ENCODE peak calls at places on chromosomes 7 and 10, in seven cellular contexts. One of them, this sample, is unnamed.

GRCh38 chr10:14654821-14655382 is 119.8 kb downstream of the FAM107B start:
- DNase-seq in HCT116: no peak
- DNase-seq in endothelial cell: no peak
- DNase-seq in left colon: no peak
- DNase-seq in transverse colon: no peak
- DNase-seq in left ventricle myocardium inferior: no peak
- DNase-seq in osteocyte: no peak
- DNase-seq in this sample: no peak

GRCh38 chr10:44301781-44302400 is 83.0 kb downstream of the CXCL12 start:
- DNase-seq in left colon: no peak
- DNase-seq in HCT116: no peak
- DNase-seq in left ventricle myocardium inferior: no peak
- DNase-seq in endothelial cell: no peak
- DNase-seq in transverse colon: no peak
- DNase-seq in osteocyte: no peak
- DNase-seq in this sample: peak; percentile 53

GRCh38 chr10:116195583-116195982 is 77.4 kb downstream of the GFRA1 start:
- DNase-seq in HCT116: no peak
- DNase-seq in osteocyte: no peak
- DNase-seq in left ventricle myocardium inferior: no peak
- DNase-seq in endothelial cell: no peak
- DNase-seq in left colon: no peak
- DNase-seq in transverse colon: no peak
- DNase-seq in this sample: no peak

GRCh38 chr7:158804335-158804734 is 25.0 kb downstream of the ESYT2 start:
- DNase-seq in osteocyte: no peak
- DNase-seq in left ventricle myocardium inferior: no peak
- DNase-seq in HCT116: no peak
- DNase-seq in left colon: no peak
- DNase-seq in transverse colon: no peak
- DNase-seq in endothelial cell: no peak
- DNase-seq in this sample: no peak

GRCh38 chr10:115355162-115355760 is 262.1 kb downstream of the ATRNL1 start:
- DNase-seq in endothelial cell: peak; percentile 54
- DNase-seq in osteocyte: no peak
- DNase-seq in left ventricle myocardium inferior: no peak
- DNase-seq in HCT116: peak; percentile 81
- DNase-seq in transverse colon: peak; percentile 8
- DNase-seq in left colon: no peak
- DNase-seq in this sample: no peak

GRCh38 chr7:44057849-44058758 is 7.3 kb downstream of the PGAM2 start:
- DNase-seq in endothelial cell: no peak
- DNase-seq in transverse colon: peak; percentile 7
- DNase-seq in osteocyte: no peak
- DNase-seq in HCT116: no peak
- DNase-seq in left ventricle myocardium inferior: peak; percentile 8
- DNase-seq in left colon: peak; percentile 22
- DNase-seq in this sample: no peak

GRCh38 chr10:46308113-46308415 is 21.3 kb downstream of the ANTXRL start:
- DNase-seq in HCT116: no peak
- DNase-seq in left colon: peak; percentile 12
- DNase-seq in left ventricle myocardium inferior: no peak
- DNase-seq in endothelial cell: no peak
- DNase-seq in osteocyte: no peak
- DNase-seq in transverse colon: peak; percentile 1
- DNase-seq in this sample: no peak

GRCh38 chr7:118195837-118196474 is 12.0 kb downstream of the LSM8 start:
- DNase-seq in osteocyte: no peak
- DNase-seq in left ventricle myocardium inferior: no peak
- DNase-seq in left colon: no peak
- DNase-seq in HCT116: peak; percentile 64
- DNase-seq in endothelial cell: peak; percentile 60
- DNase-seq in transverse colon: peak; percentile 51
- DNase-seq in this sample: no peak

GRCh38 chr10:44417761-44418160 is 32.9 kb upstream of the CXCL12 start:
- DNase-seq in transverse colon: no peak
- DNase-seq in left ventricle myocardium inferior: no peak
- DNase-seq in endothelial cell: no peak
- DNase-seq in HCT116: no peak
- DNase-seq in osteocyte: peak; percentile 57
- DNase-seq in left colon: no peak
- DNase-seq in this sample: peak; percentile 72

GRCh38 chr10:86657396-86658011 is 3.2 kb downstream of the OPN4 start:
- DNase-seq in left colon: peak; percentile 19
- DNase-seq in transverse colon: peak; percentile 3
- DNase-seq in osteocyte: no peak
- DNase-seq in left ventricle myocardium inferior: no peak
- DNase-seq in endothelial cell: no peak
- DNase-seq in HCT116: no peak
- DNase-seq in this sample: no peak

GRCh38 chr7:11346312-11346711 is 372.6 kb downstream of the PHF14 start:
- DNase-seq in transverse colon: no peak
- DNase-seq in osteocyte: no peak
- DNase-seq in HCT116: no peak
- DNase-seq in left ventricle myocardium inferior: no peak
- DNase-seq in left colon: no peak
- DNase-seq in endothelial cell: no peak
- DNase-seq in this sample: no peak

GRCh38 chr7:99397632-99397983 is 10.8 kb downstream of the PDAP1 start:
- DNase-seq in osteocyte: no peak
- DNase-seq in HCT116: no peak
- DNase-seq in left colon: no peak
- DNase-seq in left ventricle myocardium inferior: no peak
- DNase-seq in transverse colon: no peak
- DNase-seq in endothelial cell: no peak
- DNase-seq in this sample: no peak

GRCh38 chr10:132142396-132143161 is 44.2 kb upstream of the DPYSL4 start:
- DNase-seq in transverse colon: peak; percentile 27
- DNase-seq in left ventricle myocardium inferior: peak; percentile 38
- DNase-seq in endothelial cell: peak; percentile 73
- DNase-seq in osteocyte: no peak
- DNase-seq in left colon: no peak
- DNase-seq in HCT116: no peak
- DNase-seq in this sample: no peak

GRCh38 chr7:100575746-100576383 is 2.2 kb upstream of the SAP25 start:
- DNase-seq in transverse colon: no peak
- DNase-seq in osteocyte: no peak
- DNase-seq in left colon: no peak
- DNase-seq in left ventricle myocardium inferior: no peak
- DNase-seq in HCT116: no peak
- DNase-seq in endothelial cell: no peak
- DNase-seq in this sample: no peak

GRCh38 chr7:27154901-27155815 is 1.3 kb downstream of the HOXA7 start:
- DNase-seq in left ventricle myocardium inferior: no peak
- DNase-seq in HCT116: no peak
- DNase-seq in osteocyte: no peak
- DNase-seq in left colon: peak; percentile 39
- DNase-seq in transverse colon: peak; percentile 53
- DNase-seq in endothelial cell: no peak
- DNase-seq in this sample: no peak

GRCh38 chr7:134034652-134035051 is 92.5 kb upstream of the LRGUK start:
- DNase-seq in osteocyte: no peak
- DNase-seq in left colon: no peak
- DNase-seq in endothelial cell: no peak
- DNase-seq in transverse colon: no peak
- DNase-seq in left ventricle myocardium inferior: no peak
- DNase-seq in HCT116: no peak
- DNase-seq in this sample: no peak

GRCh38 chr10:133458710-133459453 is 5.1 kb downstream of the SCART1 start:
- DNase-seq in endothelial cell: no peak
- DNase-seq in osteocyte: peak; percentile 84
- DNase-seq in left ventricle myocardium inferior: peak; percentile 9
- DNase-seq in transverse colon: no peak
- DNase-seq in left colon: no peak
- DNase-seq in HCT116: no peak
- DNase-seq in this sample: peak; percentile 88

GRCh38 chr7:39130740-39131538 is 153.2 kb downstream of the POU6F2 start:
- DNase-seq in transverse colon: no peak
- DNase-seq in endothelial cell: no peak
- DNase-seq in left ventricle myocardium inferior: no peak
- DNase-seq in left colon: no peak
- DNase-seq in HCT116: no peak
- DNase-seq in osteocyte: no peak
- DNase-seq in this sample: no peak